ENCODE peak calls at places on chromosomes 12 and 14, in seven cellular contexts. I, U, B, X, G, E and Z are unnamed samples.
A peak's percentile ranks its signal among the peaks of the same experiment; 100 is the strongest.

GRCh38 chr14:92988786-92989755 is 66.1 kb downstream of the CHGA start:
- DNase-seq in B (no peak), I (no peak), X (no peak), G (no peak), U (no peak), E (no peak), Z (no peak)

GRCh38 chr14:74804219-74804825 is 41.2 kb downstream of the YLPM1 start:
- DNase-seq in E (peak; percentile 23), B (no peak), U (peak; percentile 13), X (peak; percentile 67), G (peak; percentile 41), I (peak; percentile 81), Z (peak; percentile 11)

GRCh38 chr12:53974084-53975018 is at the start of gene HOTAIR:
- DNase-seq in X (no peak), G (no peak), I (peak; percentile 54), E (peak; percentile 78), U (no peak), B (no peak), Z (no peak)

GRCh38 chr14:59704054-59704453 is 127.4 kb upstream of the CCDC175 start:
- DNase-seq in E (no peak), B (no peak), G (no peak), U (no peak), X (no peak), I (no peak), Z (no peak)

GRCh38 chr12:574475-575128 is 88.6 kb downstream of the NINJ2 start:
- DNase-seq in I (peak; percentile 83), E (no peak), B (no peak), G (no peak), U (no peak), X (no peak), Z (no peak)

GRCh38 chr12:12441051-12441807 is 84.4 kb downstream of the BORCS5 start:
- DNase-seq in X (no peak), U (no peak), B (no peak), E (no peak), G (no peak), I (no peak), Z (no peak)

GRCh38 chr14:65069874-65070709 is 32.2 kb downstream of the MAX start:
- DNase-seq in E (no peak), U (peak; percentile 88), I (no peak), X (no peak), B (no peak), G (peak; percentile 64), Z (no peak)

GRCh38 chr12:119989619-119990381 is 764 bp downstream of the BICDL1 start:
- DNase-seq in G (peak; percentile 92), I (peak; percentile 89), X (peak; percentile 70), B (no peak), U (no peak), E (peak; percentile 89), Z (peak; percentile 96)

GRCh38 chr14:63283501-63284248 is 35.1 kb downstream of the GPHB5 start:
- DNase-seq in E (no peak), X (no peak), G (no peak), B (no peak), I (no peak), U (no peak), Z (no peak)